ENCODE peak calls at places on chromosomes 13 and 19, in nine cellular contexts. A is fibroblast of the aortic adventitia, U is A673, Z is GM23338, Y is IMR-90, R is right atrium auricular region, S is brain microvascular endothelial cell, W is lower leg skin, J is AG04450. E is an unnamed sample.

GRCh38 chr13:112928958-112929777 is 39.8 kb upstream of the MCF2L start:
- DNase-seq in A (peak), U (peak), Z (no peak), Y (peak), R (no peak), S (peak), W (no peak), J (no peak), E (peak)

GRCh38 chr19:10134040-10134439 is 14.3 kb upstream of the EIF3G start:
- DNase-seq in A (no peak), U (no peak), Z (no peak), Y (no peak), R (no peak), S (no peak), W (no peak), J (no peak), E (no peak)

GRCh38 chr19:17041994-17042393 is 15.4 kb upstream of the CPAMD8 start:
- DNase-seq in A (peak), U (no peak), Z (no peak), Y (peak), R (no peak), S (no peak), W (no peak), J (no peak), E (peak)

GRCh38 chr19:1351324-1351947 is 32.3 kb upstream of the NDUFS7 start:
- DNase-seq in A (no peak), U (no peak), Z (no peak), Y (no peak), R (no peak), S (no peak), W (no peak), J (no peak), E (no peak)

GRCh38 chr13:78121459-78122348 is 203.1 kb upstream of the EDNRB start:
- DNase-seq in A (peak), U (peak), Z (peak), Y (peak), R (peak), S (peak), W (no peak), J (no peak), E (peak)

GRCh38 chr13:77345150-77345780 is 18.4 kb upstream of the MYCBP2 start:
- DNase-seq in A (no peak), U (no peak), Z (no peak), Y (no peak), R (no peak), S (no peak), W (no peak), J (no peak), E (no peak)

GRCh38 chr13:51950722-51951121 is 60.5 kb downstream of the ATP7B start:
- DNase-seq in A (no peak), U (no peak), Z (no peak), Y (no peak), R (no peak), S (no peak), W (no peak), J (no peak), E (peak)

GRCh38 chr19:5953034-5953589 is 24.8 kb downstream of the RANBP3 start:
- DNase-seq in A (no peak), U (peak), Z (no peak), Y (peak), R (no peak), S (no peak), W (no peak), J (no peak), E (peak)

GRCh38 chr19:280541-281007 is 10.6 kb downstream of the PLPP2 start:
- DNase-seq in A (no peak), U (no peak), Z (peak), Y (no peak), R (peak), S (no peak), W (no peak), J (no peak), E (no peak)

GRCh38 chr13:44385401-44385800 is 11.8 kb downstream of the SERP2 start:
- DNase-seq in A (no peak), U (no peak), Z (no peak), Y (no peak), R (no peak), S (no peak), W (no peak), J (no peak), E (no peak)

GRCh38 chr13:44380404-44381165 is 7.0 kb downstream of the SERP2 start:
- DNase-seq in A (peak), U (no peak), Z (no peak), Y (peak), R (no peak), S (peak), W (no peak), J (no peak), E (no peak)

GRCh38 chr13:44383945-44384344 is 10.3 kb downstream of the SERP2 start:
- DNase-seq in A (no peak), U (no peak), Z (no peak), Y (no peak), R (no peak), S (no peak), W (no peak), J (no peak), E (no peak)

GRCh38 chr13:44384778-44385177 is 11.2 kb downstream of the SERP2 start:
- DNase-seq in A (no peak), U (no peak), Z (no peak), Y (no peak), R (no peak), S (no peak), W (no peak), J (no peak), E (no peak)

GRCh38 chr13:44382635-44383145 is 9.1 kb downstream of the SERP2 start:
- DNase-seq in A (no peak), U (no peak), Z (no peak), Y (no peak), R (no peak), S (no peak), W (no peak), J (no peak), E (no peak)
- TF ChIP-seq CTCF in A (no peak), U (no peak), Z (no peak), Y (no peak), R (no peak), S (no peak), W (no peak), J (no peak), E (no peak)

GRCh38 chr19:47132522-47132852 is 1.9 kb downstream of the SAE1 start:
- DNase-seq in A (no peak), U (no peak), Z (no peak), Y (no peak), R (no peak), S (no peak), W (no peak), J (no peak), E (no peak)
- H3K4me3 ChIP-seq in A (no peak), U (peak), Z (peak), Y (no peak), R (no peak), S (no peak), W (no peak), J (peak), E (no peak)

GRCh38 chr13:30702006-30702405 is 33.3 kb upstream of the ALOX5AP start:
- DNase-seq in A (no peak), U (no peak), Z (no peak), Y (no peak), R (no peak), S (no peak), W (no peak), J (no peak), E (no peak)
- TF ChIP-seq CTCF in A (no peak), U (no peak), Z (peak), Y (no peak), R (no peak), S (peak), W (no peak), J (no peak), E (no peak)

GRCh38 chr19:54473071-54473941 is at the start of gene CDC42EP5:
- DNase-seq in A (peak), U (peak), Z (peak), Y (peak), R (peak), S (peak), W (peak), J (peak), E (peak)

GRCh38 chr19:54473983-54474382 is 887 bp upstream of the CDC42EP5 start:
- DNase-seq in A (no peak), U (no peak), Z (no peak), Y (no peak), R (no peak), S (no peak), W (no peak), J (no peak), E (no peak)

GRCh38 chr19:54470276-54470887 is 2.7 kb downstream of the CDC42EP5 start:
- DNase-seq in A (no peak), U (no peak), Z (no peak), Y (no peak), R (no peak), S (no peak), W (no peak), J (no peak), E (no peak)

GRCh38 chr19:54469496-54469934 is 3.6 kb downstream of the CDC42EP5 start:
- DNase-seq in A (no peak), U (peak), Z (no peak), Y (no peak), R (no peak), S (no peak), W (no peak), J (no peak), E (no peak)

DNA sequence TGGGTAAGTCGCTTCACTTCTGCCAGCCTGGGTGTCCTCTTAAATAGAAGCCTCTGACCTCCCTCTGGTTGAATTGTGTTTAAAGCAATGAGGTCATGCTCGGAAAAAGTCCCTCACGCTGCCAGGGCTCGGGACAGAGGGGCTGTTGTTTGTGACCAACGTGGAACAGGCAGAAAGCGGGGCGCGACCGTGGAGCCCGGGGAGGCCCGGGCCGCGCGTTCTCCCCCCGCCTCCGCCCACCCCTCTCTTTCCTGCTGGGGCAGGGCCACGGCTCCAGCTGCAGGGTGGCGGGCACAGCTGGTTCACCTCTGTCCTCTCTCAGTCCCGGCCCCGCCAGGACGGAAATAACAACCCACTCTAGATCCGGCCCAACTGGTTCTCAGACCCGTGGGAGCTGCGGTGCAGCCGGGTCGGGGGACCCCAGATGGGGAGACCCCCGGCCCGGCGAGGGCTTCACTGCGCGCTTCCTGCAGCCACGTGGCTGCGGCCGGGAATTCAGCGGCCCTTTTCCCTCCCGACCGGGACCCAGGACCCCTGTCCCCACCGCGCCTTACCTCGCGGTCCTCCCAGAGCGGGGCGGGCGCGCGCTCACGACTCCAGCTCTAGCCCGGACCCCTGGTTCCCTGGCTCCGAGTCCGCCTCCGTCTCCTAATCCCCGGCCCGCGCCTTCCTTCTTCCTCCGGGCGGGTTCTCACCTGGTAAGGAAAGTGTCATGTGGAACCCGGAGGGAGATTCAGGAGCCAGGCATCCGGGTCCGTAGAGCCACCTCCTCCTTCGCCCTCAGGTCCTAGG is 1.9 kb downstream of the CDC42EP5 start:
- DNase-seq in A (no peak), U (peak), Z (peak), Y (no peak), R (no peak), S (no peak), W (no peak), J (no peak), E (peak)
- H3K4me3 ChIP-seq in A (peak), U (peak), Z (peak), Y (peak), R (peak), S (peak), W (peak), J (peak), E (peak)

GRCh38 chr19:53774011-53774410 is 50.1 kb downstream of the NLRP12 start:
- DNase-seq in A (no peak), U (no peak), Z (no peak), Y (no peak), R (no peak), S (no peak), W (no peak), J (no peak), E (no peak)

GRCh38 chr19:53768401-53768800 is 55.7 kb downstream of the NLRP12 start:
- DNase-seq in A (no peak), U (no peak), Z (no peak), Y (no peak), R (no peak), S (no peak), W (no peak), J (no peak), E (no peak)

GRCh38 chr19:53771133-53771532 is 53.0 kb downstream of the NLRP12 start:
- DNase-seq in A (no peak), U (no peak), Z (peak), Y (no peak), R (no peak), S (no peak), W (no peak), J (no peak), E (no peak)

GRCh38 chr19:53775524-53775923 is 48.6 kb downstream of the NLRP12 start:
- DNase-seq in A (no peak), U (no peak), Z (no peak), Y (no peak), R (no peak), S (no peak), W (no peak), J (no peak), E (no peak)

GRCh38 chr19:53772943-53773342 is 51.2 kb downstream of the NLRP12 start:
- DNase-seq in A (peak), U (peak), Z (peak), Y (peak), R (peak), S (peak), W (peak), J (peak), E (peak)
- TF ChIP-seq CTCF in A (peak), U (peak), Z (peak), Y (peak), R (peak), S (peak), W (no peak), J (peak), E (peak)

GRCh38 chr19:15640294-15640903 is at the start of gene CYP4F3:
- DNase-seq in A (no peak), U (peak), Z (no peak), Y (no peak), R (no peak), S (no peak), W (peak), J (no peak), E (no peak)

GRCh38 chr19:15642807-15643206 is 2.1 kb downstream of the CYP4F3 start:
- DNase-seq in A (no peak), U (no peak), Z (no peak), Y (no peak), R (no peak), S (no peak), W (no peak), J (no peak), E (no peak)

GRCh38 chr19:15643387-15643786 is 2.7 kb downstream of the CYP4F3 start:
- DNase-seq in A (no peak), U (no peak), Z (no peak), Y (no peak), R (no peak), S (no peak), W (no peak), J (no peak), E (no peak)

GRCh38 chr19:15641901-15642491 is 1.3 kb downstream of the CYP4F3 start:
- DNase-seq in A (no peak), U (no peak), Z (no peak), Y (no peak), R (no peak), S (no peak), W (no peak), J (no peak), E (no peak)

DNA sequence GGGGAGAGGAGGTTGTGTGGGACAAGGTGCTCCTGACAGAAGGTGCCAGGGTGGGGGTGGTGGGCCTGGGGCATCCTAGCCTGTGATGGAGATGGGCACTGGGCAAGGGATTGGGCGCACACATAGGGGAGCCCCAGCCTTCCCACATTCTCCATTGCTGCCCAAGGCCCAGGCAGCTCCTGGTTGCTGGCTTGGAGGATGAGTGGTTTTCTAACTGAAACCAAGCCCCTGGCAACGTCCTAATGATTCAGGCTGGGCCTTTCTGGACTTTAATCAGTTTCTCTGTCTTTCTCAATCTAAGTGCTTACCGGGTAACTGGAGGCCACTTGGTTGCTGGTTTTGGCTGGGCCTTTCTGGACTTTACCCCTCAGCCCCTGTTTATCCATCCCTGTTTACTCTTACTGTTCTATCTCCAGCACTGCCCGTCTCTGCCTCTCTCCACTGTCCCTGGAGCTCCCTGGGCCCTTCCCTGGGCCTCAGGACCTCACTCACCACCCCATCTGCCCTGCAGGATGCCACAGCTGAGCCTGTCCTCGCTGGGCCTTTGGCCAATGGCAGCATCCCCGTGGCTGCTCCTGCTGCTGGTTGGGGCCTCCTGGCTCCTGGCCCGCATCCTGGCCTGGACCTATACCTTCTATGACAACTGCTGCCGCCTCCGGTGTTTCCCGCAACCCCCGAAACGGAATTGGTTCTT is 354 bp downstream of the CYP4F3 start:
- DNase-seq in A (no peak), U (no peak), Z (no peak), Y (no peak), R (no peak), S (no peak), W (no peak), J (no peak), E (no peak)
- H3K4me3 ChIP-seq in A (no peak), U (no peak), Z (no peak), Y (no peak), R (no peak), S (no peak), W (no peak), J (no peak), E (no peak)

GRCh38 chr19:27779953-27780352 is 1433.0 kb downstream of the UQCRFS1 start:
- DNase-seq in A (no peak), U (no peak), Z (no peak), Y (no peak), R (no peak), S (no peak), W (no peak), J (no peak), E (no peak)

GRCh38 chr19:27777242-27777641 is 1435.7 kb downstream of the UQCRFS1 start:
- DNase-seq in A (no peak), U (no peak), Z (no peak), Y (no peak), R (no peak), S (no peak), W (no peak), J (no peak), E (no peak)

GRCh38 chr19:27776020-27776419 is 1436.9 kb downstream of the UQCRFS1 start:
- DNase-seq in A (peak), U (peak), Z (peak), Y (peak), R (peak), S (peak), W (no peak), J (no peak), E (peak)

GRCh38 chr19:27776524-27776923 is 1436.4 kb downstream of the UQCRFS1 start:
- DNase-seq in A (no peak), U (no peak), Z (no peak), Y (no peak), R (no peak), S (no peak), W (no peak), J (no peak), E (no peak)

DNA sequence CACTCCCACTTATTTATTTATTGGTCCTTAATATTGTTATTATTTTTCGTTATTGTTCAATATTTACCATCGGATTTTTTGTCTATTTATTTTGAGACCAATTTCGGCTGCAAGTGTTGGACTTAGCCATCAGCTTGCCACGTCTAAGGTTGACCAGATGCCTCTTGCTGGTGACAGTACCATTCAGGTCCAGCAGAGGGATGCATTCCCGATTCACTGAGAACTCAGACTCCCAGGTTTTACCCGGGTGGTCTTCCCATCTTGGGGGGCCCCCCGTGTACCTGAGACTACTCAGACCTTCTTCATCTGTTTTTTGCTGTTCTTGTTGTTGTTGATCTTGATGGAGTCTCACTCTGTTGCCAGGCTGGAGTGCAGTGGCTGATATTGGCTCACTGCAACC is 1435.2 kb downstream of the UQCRFS1 start:
- DNase-seq in A (no peak), U (no peak), Z (peak), Y (no peak), R (peak), S (no peak), W (no peak), J (no peak), E (peak)
- TF ChIP-seq CTCF in A (peak), U (peak), Z (no peak), Y (no peak), R (no peak), S (peak), W (no peak), J (no peak), E (peak)

GRCh38 chr19:45078390-45079062 is 534 bp upstream of the GEMIN7 start:
- DNase-seq in A (no peak), U (no peak), Z (no peak), Y (no peak), R (no peak), S (no peak), W (no peak), J (no peak), E (no peak)

GRCh38 chr19:45074744-45075143 is 1.5 kb downstream of the ZNF296 start:
- DNase-seq in A (no peak), U (no peak), Z (peak), Y (no peak), R (no peak), S (no peak), W (no peak), J (no peak), E (no peak)

GRCh38 chr19:45076029-45076850 is at the start of gene ZNF296:
- DNase-seq in A (peak), U (peak), Z (peak), Y (no peak), R (peak), S (no peak), W (peak), J (no peak), E (peak)

GRCh38 chr19:45076851-45077730 is 813 bp upstream of the ZNF296 start:
- DNase-seq in A (no peak), U (no peak), Z (peak), Y (no peak), R (no peak), S (no peak), W (no peak), J (no peak), E (no peak)

DNA sequence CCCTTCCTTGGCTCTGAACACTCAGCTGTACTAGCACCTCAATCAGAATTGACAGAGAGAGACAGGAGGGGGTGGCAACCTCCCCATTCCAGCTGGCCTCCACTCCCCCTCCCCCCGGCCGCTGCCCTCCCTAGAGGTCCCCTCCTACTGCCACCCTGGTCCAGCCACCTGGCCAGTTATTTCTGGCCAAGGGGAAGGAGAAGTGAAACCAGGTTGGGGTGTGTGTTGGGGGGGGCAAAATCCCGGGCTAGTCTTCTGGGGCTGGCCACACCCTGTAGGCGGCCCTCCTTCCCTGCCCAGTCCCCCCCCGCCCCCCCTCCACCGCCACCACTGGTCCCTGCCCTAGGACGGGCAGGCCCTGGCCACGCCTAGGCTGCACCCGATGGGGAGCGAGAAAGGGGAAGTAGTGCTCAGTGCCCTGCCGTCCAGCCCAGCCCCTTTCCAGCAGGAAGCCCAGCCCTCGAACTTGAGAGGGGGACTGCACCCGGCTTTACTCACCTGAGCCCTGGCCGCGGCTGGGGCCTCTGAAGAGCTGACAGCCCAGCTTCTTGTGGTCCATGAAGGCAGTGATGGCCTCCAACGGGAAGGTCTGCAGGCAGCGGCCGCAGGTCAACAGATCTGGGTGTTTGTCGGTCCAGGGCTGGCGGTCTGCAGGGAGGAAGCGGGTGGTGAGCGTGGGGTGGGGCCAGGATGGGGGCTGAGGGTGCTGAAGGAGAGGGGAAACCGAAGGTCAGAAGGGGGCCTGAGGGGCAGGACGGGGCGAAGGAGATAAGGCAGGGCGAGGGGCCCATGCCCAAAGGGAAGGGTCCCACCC is 856 bp downstream of the ZNF296 start:
- DNase-seq in A (peak), U (no peak), Z (peak), Y (no peak), R (peak), S (no peak), W (peak), J (no peak), E (peak)
- H3K4me3 ChIP-seq in A (peak), U (peak), Z (peak), Y (no peak), R (peak), S (peak), W (peak), J (peak), E (peak)